ENCODE peak calls at places on chromosomes 7 and 10, in four cellular contexts. Y, W, R and D are unnamed samples.

GRCh38 chr7:11548532-11548931 is 283.5 kb downstream of the THSD7A start:
- DNase-seq in R (no peak), Y (no peak), W (no peak), D (peak; percentile 40)

GRCh38 chr10:33279276-33279675 is 55.2 kb downstream of the NRP1 start:
- DNase-seq in Y (no peak), W (no peak), R (no peak), D (no peak)

GRCh38 chr7:5693529-5693928 is 87.9 kb downstream of the RNF216 start:
- DNase-seq in W (no peak), Y (no peak), R (no peak), D (peak; percentile 90)

GRCh38 chr7:7920481-7920880 is 48.1 kb upstream of the GLCCI1 start:
- DNase-seq in R (no peak), Y (no peak), W (no peak), D (no peak)

GRCh38 chr7:38820571-38820970 is 88.4 kb downstream of the VPS41 start:
- DNase-seq in R (no peak), Y (no peak), W (no peak), D (no peak)

GRCh38 chr10:33982995-33983394 is 648.5 kb upstream of the NRP1 start:
- DNase-seq in R (no peak), W (no peak), Y (no peak), D (no peak)

GRCh38 chr10:92734288-92734687 is 44.5 kb downstream of the HHEX start:
- DNase-seq in Y (no peak), R (no peak), W (no peak), D (no peak)

GRCh38 chr10:78319371-78319770 is 285.7 kb downstream of the RPS24 start:
- DNase-seq in R (no peak), W (no peak), Y (no peak), D (no peak)

GRCh38 chr10:70775679-70776454 is 9.3 kb downstream of the TBATA start:
- DNase-seq in Y (no peak), R (no peak), W (peak; percentile 37), D (no peak)

GRCh38 chr10:90125966-90126600 is 424.7 kb downstream of the KIF20B start:
- DNase-seq in R (no peak), Y (no peak), W (no peak), D (no peak)

GRCh38 chr10:62985807-62986525 is 147.2 kb upstream of the NRBF2 start:
- DNase-seq in R (no peak), W (no peak), Y (no peak), D (no peak)

GRCh38 chr10:631266-631665 is 58.2 kb downstream of the DIP2C start:
- DNase-seq in Y (no peak), R (no peak), W (no peak), D (no peak)

GRCh38 chr10:126397640-126398382 is 9.5 kb upstream of the ADAM12 start:
- DNase-seq in W (no peak), R (no peak), Y (peak; percentile 52), D (peak; percentile 99)

GRCh38 chr10:131789516-131789915 is 111.3 kb upstream of the PPP2R2D start:
- DNase-seq in W (no peak), Y (no peak), R (no peak), D (no peak)

GRCh38 chr7:138267934-138268333 is 191.7 kb downstream of the AKR1D1 start:
- DNase-seq in R (no peak), Y (no peak), W (no peak), D (no peak)

GRCh38 chr10:97944772-97945171 is 85.6 kb downstream of the CRTAC1 start:
- DNase-seq in W (no peak), R (no peak), Y (no peak), D (no peak)

GRCh38 chr10:97422921-97423420 is 3.0 kb upstream of the PGAM1 start:
- DNase-seq in W (no peak), Y (no peak), R (no peak), D (no peak)

GRCh38 chr7:35492451-35493175 is 202.3 kb downstream of the HERPUD2 start:
- DNase-seq in W (no peak), Y (no peak), R (no peak), D (no peak)

GRCh38 chr10:93703066-93703465 is 674 bp upstream of the FRA10AC1 start:
- DNase-seq in W (no peak), R (peak; percentile 16), Y (no peak), D (no peak)

GRCh38 chr10:97494863-97495506 is 3.2 kb downstream of the MMS19 start:
- DNase-seq in W (no peak), Y (no peak), R (no peak), D (no peak)

GRCh38 chr7:113774182-113774807 is 144.5 kb downstream of the PPP1R3A start:
- DNase-seq in Y (no peak), W (no peak), R (peak; percentile 57), D (peak; percentile 66)

GRCh38 chr10:93995182-93995581 is 1.5 kb downstream of the PLCE1 start:
- DNase-seq in Y (no peak), R (no peak), W (no peak), D (no peak)

GRCh38 chr10:35394411-35394851 is 58.1 kb downstream of the CCNY start:
- DNase-seq in Y (no peak), R (no peak), W (no peak), D (no peak)

GRCh38 chr10:29535012-29535777 is 99.6 kb downstream of the SVIL start:
- DNase-seq in R (no peak), Y (no peak), W (peak; percentile 66), D (peak; percentile 80)

GRCh38 chr7:36188266-36188665 is 35.2 kb downstream of the EEPD1 start:
- DNase-seq in Y (no peak), R (no peak), W (no peak), D (no peak)

GRCh38 chr7:100044719-100045118 is 4.9 kb upstream of the ZSCAN21 start:
- DNase-seq in W (peak; percentile 52), Y (no peak), R (no peak), D (no peak)

GRCh38 chr10:61758440-61758839 is 95.7 kb downstream of the CABCOCO1 start:
- DNase-seq in W (no peak), R (no peak), Y (no peak), D (no peak)

GRCh38 chr10:99527526-99528255 is 5.1 kb upstream of the NKX2-3 start:
- DNase-seq in R (no peak), Y (no peak), W (no peak), D (no peak)

GRCh38 chr10:132331259-132331955 is 586 bp upstream of the LRRC27 start:
- DNase-seq in W (no peak), Y (no peak), R (no peak), D (no peak)

GRCh38 chr10:118278649-118279048 is 63.5 kb downstream of the FAM204A start:
- DNase-seq in Y (no peak), R (no peak), W (no peak), D (no peak)

GRCh38 chr7:139601176-139601575 is 77.7 kb downstream of the CLEC2L start:
- DNase-seq in R (no peak), W (no peak), Y (no peak), D (no peak)